ENCODE peak calls at places on chromosome 10, in eight cellular contexts. One of them, this sample, is unnamed.

GRCh38 chr10:43816351-43817321 is 168.0 kb upstream of the ZNF32 start:
- DNase-seq in cardiac fibroblast: peak
- DNase-seq in NCI-H2081: no peak
- DNase-seq in osteoblast: peak
- DNase-seq in ureter: no peak
- DNase-seq in mesendoderm: no peak
- DNase-seq in NCI-H1105: no peak
- DNase-seq in activated T-helper 1 cell treated with Interleukin-2 at 50 U/mL for 16 hours: peak
- DNase-seq in this sample: peak

GRCh38 chr10:133135116-133135465 is 24.9 kb upstream of the KNDC1 start:
- DNase-seq in mesendoderm: no peak
- DNase-seq in NCI-H2081: no peak
- DNase-seq in osteoblast: peak
- DNase-seq in NCI-H1105: no peak
- DNase-seq in cardiac fibroblast: no peak
- DNase-seq in activated T-helper 1 cell treated with Interleukin-2 at 50 U/mL for 16 hours: no peak
- DNase-seq in ureter: no peak
- DNase-seq in this sample: no peak

GRCh38 chr10:122368502-122369254 is 5.8 kb upstream of the PLEKHA1 start:
- DNase-seq in cardiac fibroblast: peak
- DNase-seq in mesendoderm: no peak
- DNase-seq in activated T-helper 1 cell treated with Interleukin-2 at 50 U/mL for 16 hours: no peak
- DNase-seq in ureter: no peak
- DNase-seq in NCI-H2081: no peak
- DNase-seq in osteoblast: no peak
- DNase-seq in NCI-H1105: peak
- DNase-seq in this sample: no peak

GRCh38 chr10:72561745-72562166 is 64.1 kb downstream of the MICU1 start:
- DNase-seq in ureter: no peak
- DNase-seq in NCI-H2081: no peak
- DNase-seq in cardiac fibroblast: no peak
- DNase-seq in activated T-helper 1 cell treated with Interleukin-2 at 50 U/mL for 16 hours: no peak
- DNase-seq in NCI-H1105: no peak
- DNase-seq in osteoblast: no peak
- DNase-seq in mesendoderm: no peak
- DNase-seq in this sample: no peak

GRCh38 chr10:70803768-70804423 is 11.9 kb upstream of the SGPL1 start:
- DNase-seq in mesendoderm: no peak
- DNase-seq in NCI-H1105: peak
- DNase-seq in osteoblast: no peak
- DNase-seq in NCI-H2081: peak
- DNase-seq in ureter: no peak
- DNase-seq in cardiac fibroblast: no peak
- DNase-seq in activated T-helper 1 cell treated with Interleukin-2 at 50 U/mL for 16 hours: no peak
- DNase-seq in this sample: no peak

GRCh38 chr10:86082556-86082955 is 284.0 kb downstream of the GRID1 start:
- DNase-seq in ureter: no peak
- DNase-seq in mesendoderm: no peak
- DNase-seq in cardiac fibroblast: no peak
- DNase-seq in osteoblast: peak
- DNase-seq in activated T-helper 1 cell treated with Interleukin-2 at 50 U/mL for 16 hours: no peak
- DNase-seq in NCI-H1105: no peak
- DNase-seq in NCI-H2081: no peak
- DNase-seq in this sample: no peak

GRCh38 chr10:127417031-127417430 is 132.1 kb upstream of the NPS start:
- DNase-seq in osteoblast: no peak
- DNase-seq in NCI-H1105: no peak
- DNase-seq in activated T-helper 1 cell treated with Interleukin-2 at 50 U/mL for 16 hours: no peak
- DNase-seq in mesendoderm: no peak
- DNase-seq in NCI-H2081: no peak
- DNase-seq in ureter: no peak
- DNase-seq in cardiac fibroblast: no peak
- DNase-seq in this sample: no peak

GRCh38 chr10:113907166-113907565 is 52.7 kb downstream of the NHLRC2 start:
- DNase-seq in mesendoderm: no peak
- DNase-seq in NCI-H1105: no peak
- DNase-seq in activated T-helper 1 cell treated with Interleukin-2 at 50 U/mL for 16 hours: no peak
- DNase-seq in cardiac fibroblast: peak
- DNase-seq in osteoblast: no peak
- DNase-seq in NCI-H2081: no peak
- DNase-seq in ureter: no peak
- DNase-seq in this sample: no peak

GRCh38 chr10:71812016-71812912 is 38.8 kb downstream of the PSAP start:
- DNase-seq in NCI-H1105: peak
- DNase-seq in ureter: peak
- DNase-seq in cardiac fibroblast: peak
- DNase-seq in activated T-helper 1 cell treated with Interleukin-2 at 50 U/mL for 16 hours: peak
- DNase-seq in osteoblast: peak
- DNase-seq in mesendoderm: peak
- DNase-seq in NCI-H2081: peak
- DNase-seq in this sample: no peak

GRCh38 chr10:31751401-31752080 is 177.1 kb downstream of the ARHGAP12 start:
- DNase-seq in NCI-H1105: no peak
- DNase-seq in activated T-helper 1 cell treated with Interleukin-2 at 50 U/mL for 16 hours: no peak
- DNase-seq in cardiac fibroblast: peak
- DNase-seq in NCI-H2081: no peak
- DNase-seq in mesendoderm: no peak
- DNase-seq in ureter: no peak
- DNase-seq in osteoblast: no peak
- DNase-seq in this sample: no peak

GRCh38 chr10:116925061-116925460 is 75.8 kb downstream of the ENO4 start:
- DNase-seq in osteoblast: no peak
- DNase-seq in activated T-helper 1 cell treated with Interleukin-2 at 50 U/mL for 16 hours: no peak
- DNase-seq in cardiac fibroblast: no peak
- DNase-seq in mesendoderm: no peak
- DNase-seq in NCI-H2081: no peak
- DNase-seq in NCI-H1105: no peak
- DNase-seq in ureter: no peak
- DNase-seq in this sample: no peak

GRCh38 chr10:102776779-102777417 is 33.1 kb downstream of the WBP1L start:
- DNase-seq in NCI-H1105: no peak
- DNase-seq in ureter: peak
- DNase-seq in activated T-helper 1 cell treated with Interleukin-2 at 50 U/mL for 16 hours: no peak
- DNase-seq in mesendoderm: peak
- DNase-seq in NCI-H2081: no peak
- DNase-seq in osteoblast: peak
- DNase-seq in cardiac fibroblast: peak
- DNase-seq in this sample: peak

GRCh38 chr10:115829501-115830215 is 443.3 kb downstream of the GFRA1 start:
- DNase-seq in activated T-helper 1 cell treated with Interleukin-2 at 50 U/mL for 16 hours: no peak
- DNase-seq in ureter: no peak
- DNase-seq in cardiac fibroblast: peak
- DNase-seq in osteoblast: no peak
- DNase-seq in NCI-H1105: no peak
- DNase-seq in mesendoderm: peak
- DNase-seq in NCI-H2081: no peak
- DNase-seq in this sample: no peak

GRCh38 chr10:129741978-129742741 is 221.9 kb downstream of the EBF3 start:
- DNase-seq in osteoblast: no peak
- DNase-seq in cardiac fibroblast: no peak
- DNase-seq in NCI-H1105: no peak
- DNase-seq in mesendoderm: no peak
- DNase-seq in NCI-H2081: no peak
- DNase-seq in ureter: no peak
- DNase-seq in activated T-helper 1 cell treated with Interleukin-2 at 50 U/mL for 16 hours: no peak
- DNase-seq in this sample: no peak